ENCODE peak calls at places on chromosome 19, in seven cellular contexts. R, E, M, S, K, P and X are unnamed samples.
A peak's percentile ranks its signal among the peaks of the same experiment; 100 is the strongest.

GRCh38 chr19:58522709-58523108 is 3.1 kb upstream of the ZBTB45 start:
- DNase-seq in M (no peak), R (no peak), K (no peak), E (no peak), S (no peak), P (no peak), X (no peak)

GRCh38 chr19:10718205-10719196 is 622 bp downstream of the DNM2 start:
- DNase-seq in P (no peak), M (peak; percentile 31), R (peak; percentile 28), K (peak; percentile 47), E (peak; percentile 35), S (peak; percentile 68), X (peak; percentile 87)

GRCh38 chr19:48713041-48713863 is 6.3 kb downstream of the MAMSTR start:
- DNase-seq in S (peak; percentile 30), K (no peak), M (no peak), P (no peak), E (peak; percentile 33), R (no peak), X (peak; percentile 60)

GRCh38 chr19:23527797-23528196 is 132.5 kb upstream of the ZNF91 start:
- DNase-seq in S (peak; percentile 46), E (no peak), R (no peak), M (no peak), P (no peak), K (no peak), X (no peak)

GRCh38 chr19:16073988-16074387 is 2.3 kb upstream of the TPM4 start:
- DNase-seq in P (no peak), S (no peak), R (no peak), E (no peak), K (no peak), M (no peak), X (no peak)

GRCh38 chr19:11659612-11660011 is 62.3 kb downstream of the ZNF627 start:
- DNase-seq in P (no peak), M (peak; percentile 14), R (no peak), S (no peak), K (peak; percentile 15), E (no peak), X (peak; percentile 34)

GRCh38 chr19:19256072-19256969 is 16.8 kb downstream of the TM6SF2 start:
- DNase-seq in P (no peak), E (no peak), K (peak; percentile 10), S (no peak), R (no peak), M (peak; percentile 6), X (peak; percentile 79)

GRCh38 chr19:28601723-28602440 is 611.1 kb downstream of the UQCRFS1 start:
- DNase-seq in E (no peak), M (no peak), P (no peak), S (no peak), R (no peak), K (no peak), X (no peak)

GRCh38 chr19:49926520-49926919 is 2.5 kb upstream of the ATF5 start:
- DNase-seq in P (no peak), M (no peak), R (no peak), S (no peak), E (no peak), K (no peak), X (no peak)

GRCh38 chr19:43754312-43754561 is 525 bp downstream of the SMG9 start:
- DNase-seq in R (no peak), M (no peak), P (no peak), E (no peak), S (no peak), K (no peak), X (no peak)

GRCh38 chr19:52778811-52779210 is 7.8 kb downstream of the ZNF600 start:
- DNase-seq in R (no peak), E (no peak), K (no peak), M (no peak), P (no peak), S (peak; percentile 11), X (peak; percentile 38)

GRCh38 chr19:15439821-15440641 is 9.7 kb downstream of the WIZ start:
- DNase-seq in M (no peak), R (no peak), P (no peak), S (no peak), E (no peak), K (no peak), X (no peak)

GRCh38 chr19:45496349-45496953 is 396 bp downstream of the RTN2 start:
- DNase-seq in M (no peak), K (no peak), R (peak; percentile 66), S (no peak), P (no peak), E (no peak), X (peak; percentile 38)

GRCh38 chr19:21398851-21399250 is 1.9 kb downstream of the ZNF493 start:
- DNase-seq in M (no peak), E (no peak), S (no peak), K (peak; percentile 11), R (no peak), P (no peak), X (no peak)

GRCh38 chr19:38662508-38663155 is 15.2 kb downstream of the ACTN4 start:
- DNase-seq in S (no peak), P (no peak), R (no peak), K (no peak), M (no peak), E (no peak), X (no peak)

GRCh38 chr19:46723023-46723461 is 6.1 kb upstream of the PRKD2 start:
- DNase-seq in E (no peak), M (no peak), K (no peak), P (no peak), S (no peak), R (no peak), X (peak; percentile 52)

GRCh38 chr19:6481541-6482342 is at the start of gene DENND1C:
- DNase-seq in R (no peak), E (peak; percentile 27), S (peak; percentile 87), P (no peak), M (no peak), K (no peak), X (peak; percentile 88)

GRCh38 chr19:16899566-16900075 is 10.8 kb downstream of the F2RL3 start:
- DNase-seq in K (peak; percentile 26), P (no peak), M (peak; percentile 45), R (no peak), E (peak; percentile 62), S (peak; percentile 79), X (peak; percentile 78)

GRCh38 chr19:30092721-30093569 is 150.9 kb downstream of the URI1 start:
- DNase-seq in K (no peak), M (no peak), R (no peak), S (no peak), P (no peak), E (no peak), X (no peak)

GRCh38 chr19:38657633-38658222 is 10.3 kb downstream of the ACTN4 start:
- DNase-seq in M (peak; percentile 59), R (no peak), K (peak; percentile 64), E (peak; percentile 84), S (no peak), P (peak; percentile 92), X (no peak)

GRCh38 chr19:46932346-46932745 is 71.5 kb downstream of the ARHGAP35 start:
- DNase-seq in M (peak; percentile 46), K (no peak), S (no peak), E (peak; percentile 61), R (no peak), P (no peak), X (no peak)

GRCh38 chr19:53864308-53864836 is 3.3 kb upstream of the MYADM start:
- DNase-seq in P (no peak), S (no peak), R (no peak), K (no peak), M (no peak), E (no peak), X (no peak)

GRCh38 chr19:39363909-39364457 is 21.8 kb downstream of the SAMD4B start:
- DNase-seq in S (no peak), K (peak; percentile 60), M (no peak), E (no peak), P (no peak), R (no peak), X (no peak)

GRCh38 chr19:51325161-51325979 is 13.9 kb downstream of the IGLON5 start:
- DNase-seq in K (no peak), P (no peak), R (no peak), E (no peak), S (no peak), M (no peak), X (peak; percentile 25)

GRCh38 chr19:51330366-51330765 is 11.6 kb downstream of the VSIG10L start:
- DNase-seq in P (no peak), S (no peak), E (no peak), K (no peak), M (no peak), R (no peak), X (no peak)

GRCh38 chr19:51326216-51327065 is 15.0 kb downstream of the IGLON5 start:
- DNase-seq in S (no peak), E (no peak), M (no peak), P (no peak), K (no peak), R (no peak), X (no peak)

GRCh38 chr19:51329411-51329810 is 12.5 kb downstream of the VSIG10L start:
- DNase-seq in P (no peak), K (no peak), S (no peak), R (no peak), E (no peak), M (no peak), X (no peak)

GRCh38 chr19:51327066-51327985 is 14.6 kb downstream of the VSIG10L start:
- DNase-seq in K (peak; percentile 38), R (no peak), M (peak; percentile 48), P (no peak), S (peak; percentile 63), E (no peak), X (peak; percentile 70)
- TF ChIP-seq CTCF in K (no peak), R (peak; percentile 24), M (no peak), P (peak; percentile 18), S (peak; percentile 5), E (no peak), X (no peak)

DNA sequence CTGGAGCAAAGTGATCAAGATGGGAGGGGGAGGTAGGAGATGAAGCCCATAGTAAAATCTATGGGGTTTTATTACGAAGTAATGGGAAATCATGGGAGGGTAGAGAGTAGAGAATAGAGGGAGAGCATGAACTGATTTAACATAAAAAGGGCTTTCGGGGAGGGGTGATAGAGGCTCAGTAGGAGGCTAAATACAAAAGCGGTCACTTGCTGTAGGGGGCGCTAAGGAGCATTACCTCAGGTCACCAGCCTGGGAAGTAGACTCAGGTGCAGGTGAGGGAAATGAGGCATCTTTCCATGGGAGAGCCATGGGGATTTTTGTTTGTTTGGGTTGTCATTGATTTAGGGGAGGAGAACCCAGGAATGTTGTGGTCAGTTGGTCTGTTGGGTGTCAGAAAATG is 14.1 kb downstream of the KRTDAP start:
- DNase-seq in S (peak; percentile 26), K (no peak), E (no peak), P (no peak), M (no peak), R (no peak), X (peak; percentile 4)
- TF ChIP-seq CTCF in S (peak; percentile 39), K (no peak), E (peak; percentile 18), P (no peak), M (no peak), R (peak; percentile 25), X (peak; percentile 26)

DNA sequence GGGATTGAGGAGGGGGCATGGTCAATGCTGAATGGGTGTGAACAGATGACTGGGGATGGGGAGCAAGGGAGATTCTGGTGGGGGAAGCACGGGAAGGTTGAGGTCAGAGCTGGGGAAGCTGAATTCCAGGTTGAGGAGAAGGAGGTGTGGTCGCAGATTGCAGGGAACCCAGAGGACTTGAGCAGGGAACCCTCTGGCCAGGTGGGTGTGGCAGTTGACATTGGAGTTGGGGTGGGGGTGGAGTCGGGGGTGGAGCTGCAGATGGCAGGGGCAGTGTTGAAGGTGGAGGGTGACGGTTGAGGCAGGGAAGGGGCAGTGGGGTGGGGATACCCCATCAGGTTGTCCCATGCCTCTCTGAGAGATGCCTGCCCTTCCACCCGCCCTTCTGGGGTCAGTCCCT is 94.7 kb downstream of the WTIP start:
- DNase-seq in K (no peak), P (no peak), R (no peak), S (no peak), E (no peak), M (no peak), X (no peak)
- TF ChIP-seq CTCF in K (no peak), P (no peak), R (no peak), S (no peak), E (no peak), M (no peak), X (no peak)

GRCh38 chr19:5206751-5207075 is 133.9 kb downstream of the PTPRS start:
- DNase-seq in S (no peak), E (no peak), M (no peak), K (no peak), R (no peak), P (no peak), X (no peak)
- TF ChIP-seq CTCF in S (no peak), E (no peak), M (no peak), K (no peak), R (no peak), P (no peak), X (no peak)